ENCODE peak calls at places on chromosomes 6 and 20, in five cellular contexts. One of them, this sample, is unnamed.

GRCh38 chr6:31922942-31923341 is 4.6 kb upstream of the C2 start:
- DNase-seq in HCT116: peak
- DNase-seq in GM12878: no peak
- DNase-seq in SK-N-SH: no peak
- DNase-seq in HepG2: peak
- DNase-seq in this sample: peak

GRCh38 chr20:38139919-38140753 is 24.9 kb downstream of the TGM2 start:
- DNase-seq in HCT116: no peak
- DNase-seq in GM12878: no peak
- DNase-seq in SK-N-SH: peak
- DNase-seq in HepG2: no peak
- DNase-seq in this sample: no peak

GRCh38 chr6:134520181-134521115 is 202.5 kb upstream of the SGK1 start:
- DNase-seq in HCT116: no peak
- DNase-seq in GM12878: no peak
- DNase-seq in SK-N-SH: no peak
- DNase-seq in HepG2: no peak
- DNase-seq in this sample: no peak

GRCh38 chr20:47735412-47736400 is 49.6 kb downstream of the SULF2 start:
- DNase-seq in HCT116: no peak
- DNase-seq in GM12878: no peak
- DNase-seq in SK-N-SH: no peak
- DNase-seq in HepG2: peak
- DNase-seq in this sample: no peak

GRCh38 chr6:2792330-2792729 is 27.1 kb downstream of the WRNIP1 start:
- DNase-seq in HCT116: peak
- DNase-seq in GM12878: no peak
- DNase-seq in SK-N-SH: no peak
- DNase-seq in HepG2: no peak
- DNase-seq in this sample: no peak

GRCh38 chr6:140012146-140012545 is 637.7 kb upstream of the CITED2 start:
- DNase-seq in HCT116: no peak
- DNase-seq in GM12878: no peak
- DNase-seq in SK-N-SH: no peak
- DNase-seq in HepG2: no peak
- DNase-seq in this sample: no peak

GRCh38 chr20:7980332-7981046 is 39.1 kb downstream of the TMX4 start:
- DNase-seq in HCT116: peak
- DNase-seq in GM12878: no peak
- DNase-seq in SK-N-SH: peak
- DNase-seq in HepG2: peak
- DNase-seq in this sample: peak

GRCh38 chr6:130500693-130501092 is 134.9 kb downstream of the TMEM200A start:
- DNase-seq in HCT116: no peak
- DNase-seq in GM12878: no peak
- DNase-seq in SK-N-SH: no peak
- DNase-seq in HepG2: no peak
- DNase-seq in this sample: no peak

GRCh38 chr20:57656821-57657536 is 36.8 kb upstream of the ZBP1 start:
- DNase-seq in HCT116: no peak
- DNase-seq in GM12878: no peak
- DNase-seq in SK-N-SH: peak
- DNase-seq in HepG2: no peak
- DNase-seq in this sample: no peak

GRCh38 chr6:21479140-21479539 is 114.4 kb upstream of the SOX4 start:
- DNase-seq in HCT116: no peak
- DNase-seq in GM12878: no peak
- DNase-seq in SK-N-SH: peak
- DNase-seq in HepG2: no peak
- DNase-seq in this sample: no peak

DNA sequence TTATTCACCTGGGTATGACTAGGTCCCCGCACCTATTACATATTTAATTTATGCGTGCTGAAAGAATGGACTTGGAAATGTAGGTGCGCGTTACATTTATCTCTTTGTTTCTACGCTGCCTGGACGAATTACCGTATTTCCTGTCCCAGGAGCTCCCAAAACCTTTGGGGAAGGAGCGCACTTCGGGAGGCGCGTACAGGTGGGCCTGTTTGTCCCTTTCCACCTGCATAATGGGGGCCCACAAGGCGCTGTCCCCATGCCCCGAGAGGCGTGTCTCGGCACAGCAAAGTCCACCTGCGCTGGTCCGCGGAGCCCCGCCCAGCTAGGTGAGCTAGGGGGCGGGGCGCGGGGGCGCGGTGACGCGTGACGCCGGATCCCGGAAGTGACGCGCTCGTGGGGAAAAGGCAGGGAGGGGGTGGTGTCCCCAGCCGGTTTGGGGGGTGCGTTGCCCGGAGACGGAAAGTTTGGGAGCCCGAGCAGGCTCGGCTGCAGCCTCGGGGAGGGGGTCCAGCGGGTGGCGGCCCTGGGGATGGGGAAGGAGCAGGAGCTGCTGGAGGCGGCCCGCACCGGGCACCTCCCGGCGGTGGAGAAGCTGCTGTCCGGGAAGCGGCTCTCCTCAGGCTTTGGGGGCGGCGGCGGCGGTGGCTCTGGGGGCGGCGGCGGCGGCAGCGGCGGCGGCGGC is at the start of gene ANKS1A:
- DNase-seq in HCT116: peak
- DNase-seq in GM12878: peak
- DNase-seq in SK-N-SH: peak
- DNase-seq in HepG2: peak
- DNase-seq in this sample: peak
- TF ChIP-seq ZBTB33 in HCT116: no peak
- TF ChIP-seq ZBTB33 in GM12878: no peak
- TF ChIP-seq ZBTB33 in SK-N-SH: no peak
- TF ChIP-seq ZBTB33 in HepG2: no peak
- TF ChIP-seq ZBTB33 in this sample: no peak

GRCh38 chr6:168044521-168045130 is 34.4 kb downstream of the FRMD1 start:
- DNase-seq in HCT116: no peak
- DNase-seq in GM12878: no peak
- DNase-seq in SK-N-SH: no peak
- DNase-seq in HepG2: no peak
- DNase-seq in this sample: no peak

GRCh38 chr6:168042426-168043192 is 36.4 kb downstream of the FRMD1 start:
- DNase-seq in HCT116: no peak
- DNase-seq in GM12878: no peak
- DNase-seq in SK-N-SH: no peak
- DNase-seq in HepG2: no peak
- DNase-seq in this sample: no peak

GRCh38 chr6:168045141-168045691 is 33.8 kb downstream of the FRMD1 start:
- DNase-seq in HCT116: no peak
- DNase-seq in GM12878: no peak
- DNase-seq in SK-N-SH: no peak
- DNase-seq in HepG2: peak
- DNase-seq in this sample: no peak

GRCh38 chr6:168043193-168043847 is 35.7 kb downstream of the FRMD1 start:
- DNase-seq in HCT116: no peak
- DNase-seq in GM12878: no peak
- DNase-seq in SK-N-SH: no peak
- DNase-seq in HepG2: no peak
- DNase-seq in this sample: no peak

DNA sequence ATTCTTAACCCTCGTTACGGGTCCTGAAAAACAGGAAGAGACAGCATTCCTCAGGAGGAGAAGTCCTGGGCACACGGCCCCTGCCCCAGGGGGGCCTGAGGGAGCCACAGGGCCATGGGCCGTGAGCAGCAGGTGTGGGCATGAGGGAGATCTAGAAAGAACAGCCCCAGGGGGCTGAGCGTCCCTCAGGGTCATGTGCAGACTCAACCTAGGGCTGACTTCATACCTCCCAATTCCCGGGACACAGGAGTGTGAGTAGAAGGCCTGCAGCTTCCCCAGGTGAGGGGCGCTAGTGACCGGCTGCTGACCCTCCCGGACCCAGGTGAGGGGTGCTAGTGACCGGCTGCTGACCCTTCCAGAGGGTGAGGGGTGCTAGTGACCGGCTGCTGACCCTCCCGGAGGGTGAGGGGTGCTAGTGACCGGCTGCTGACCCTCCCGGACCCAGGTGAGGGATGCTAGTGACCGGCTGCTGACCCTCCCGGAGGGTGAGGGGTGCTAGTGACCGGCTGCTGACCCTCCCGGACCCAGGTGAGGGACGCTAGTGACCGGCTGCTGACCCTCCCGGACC is 35.1 kb downstream of the FRMD1 start:
- DNase-seq in HCT116: no peak
- DNase-seq in GM12878: no peak
- DNase-seq in SK-N-SH: no peak
- DNase-seq in HepG2: no peak
- DNase-seq in this sample: no peak
- TF ChIP-seq ZBTB33 in HCT116: no peak
- TF ChIP-seq ZBTB33 in GM12878: no peak
- TF ChIP-seq ZBTB33 in SK-N-SH: no peak
- TF ChIP-seq ZBTB33 in HepG2: no peak
- TF ChIP-seq ZBTB33 in this sample: no peak

GRCh38 chr20:2006452-2007381 is 12.9 kb upstream of the PDYN start:
- DNase-seq in HCT116: peak
- DNase-seq in GM12878: no peak
- DNase-seq in SK-N-SH: peak
- DNase-seq in HepG2: peak
- DNase-seq in this sample: peak
- TF ChIP-seq ZBTB33 in HCT116: no peak
- TF ChIP-seq ZBTB33 in GM12878: no peak
- TF ChIP-seq ZBTB33 in SK-N-SH: no peak
- TF ChIP-seq ZBTB33 in HepG2: no peak
- TF ChIP-seq ZBTB33 in this sample: no peak

GRCh38 chr6:169921227-169921626 is 169.8 kb downstream of the ERMARD start:
- DNase-seq in HCT116: no peak
- DNase-seq in GM12878: no peak
- DNase-seq in SK-N-SH: no peak
- DNase-seq in HepG2: no peak
- DNase-seq in this sample: peak
- TF ChIP-seq ZBTB33 in HCT116: no peak
- TF ChIP-seq ZBTB33 in GM12878: no peak
- TF ChIP-seq ZBTB33 in SK-N-SH: no peak
- TF ChIP-seq ZBTB33 in HepG2: peak
- TF ChIP-seq ZBTB33 in this sample: no peak

GRCh38 chr20:64224344-64225165 is 31.0 kb upstream of the PCMTD2 start:
- DNase-seq in HCT116: no peak
- DNase-seq in GM12878: no peak
- DNase-seq in SK-N-SH: no peak
- DNase-seq in HepG2: no peak
- DNase-seq in this sample: no peak
- TF ChIP-seq ZBTB33 in HCT116: no peak
- TF ChIP-seq ZBTB33 in GM12878: no peak
- TF ChIP-seq ZBTB33 in SK-N-SH: no peak
- TF ChIP-seq ZBTB33 in HepG2: no peak
- TF ChIP-seq ZBTB33 in this sample: no peak

GRCh38 chr20:40781340-40781916 is 92.4 kb upstream of the MAFB start:
- DNase-seq in HCT116: no peak
- DNase-seq in GM12878: no peak
- DNase-seq in SK-N-SH: peak
- DNase-seq in HepG2: no peak
- DNase-seq in this sample: no peak

GRCh38 chr20:40781979-40782378 is 92.9 kb upstream of the MAFB start:
- DNase-seq in HCT116: no peak
- DNase-seq in GM12878: no peak
- DNase-seq in SK-N-SH: no peak
- DNase-seq in HepG2: no peak
- DNase-seq in this sample: no peak

GRCh38 chr20:40787922-40788321 is 98.9 kb upstream of the MAFB start:
- DNase-seq in HCT116: no peak
- DNase-seq in GM12878: no peak
- DNase-seq in SK-N-SH: no peak
- DNase-seq in HepG2: no peak
- DNase-seq in this sample: no peak

GRCh38 chr20:40786336-40786735 is 97.3 kb upstream of the MAFB start:
- DNase-seq in HCT116: no peak
- DNase-seq in GM12878: no peak
- DNase-seq in SK-N-SH: no peak
- DNase-seq in HepG2: no peak
- DNase-seq in this sample: no peak
- TF ChIP-seq ZBTB33 in HCT116: no peak
- TF ChIP-seq ZBTB33 in GM12878: no peak
- TF ChIP-seq ZBTB33 in SK-N-SH: no peak
- TF ChIP-seq ZBTB33 in HepG2: no peak
- TF ChIP-seq ZBTB33 in this sample: no peak

DNA sequence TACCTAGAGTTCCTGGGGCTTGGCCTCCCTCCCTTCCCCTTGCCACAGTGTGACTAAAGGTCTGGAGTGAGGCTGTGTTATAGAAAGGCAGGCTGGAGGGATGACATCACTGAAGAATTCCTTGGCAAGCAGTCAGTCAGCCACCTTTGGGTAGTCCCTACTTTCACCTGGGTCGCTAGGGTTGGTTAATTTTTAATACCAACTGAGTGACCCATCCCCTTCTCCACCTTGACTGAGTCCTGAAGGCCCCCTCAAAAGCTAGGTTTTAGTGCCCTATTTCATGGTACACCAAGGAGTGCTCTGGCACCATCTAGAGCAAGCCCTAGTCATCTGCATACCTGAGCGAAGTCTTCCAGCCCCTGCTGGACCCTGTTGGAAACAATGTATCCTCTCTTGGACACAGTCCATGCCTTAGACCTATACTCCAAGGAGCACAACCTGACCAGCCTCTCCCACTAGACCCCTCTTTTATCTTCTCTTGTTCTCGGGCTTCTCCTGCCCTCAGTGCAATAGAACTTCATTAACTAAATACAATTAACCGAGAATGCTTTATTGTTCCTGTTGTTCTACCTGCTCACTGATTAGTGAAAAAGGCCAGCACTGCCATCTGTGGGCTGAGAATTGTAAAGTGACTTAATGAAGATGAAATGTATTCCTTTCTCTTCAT is 44.6 kb downstream of the RIN2 start:
- DNase-seq in HCT116: peak
- DNase-seq in GM12878: no peak
- DNase-seq in SK-N-SH: no peak
- DNase-seq in HepG2: peak
- DNase-seq in this sample: no peak
- TF ChIP-seq ZBTB33 in HCT116: no peak
- TF ChIP-seq ZBTB33 in GM12878: no peak
- TF ChIP-seq ZBTB33 in SK-N-SH: no peak
- TF ChIP-seq ZBTB33 in HepG2: no peak
- TF ChIP-seq ZBTB33 in this sample: no peak

This sample was measured in K562.